ENCODE peak calls at places on chromosomes 2 and 18, in four cellular contexts. H is astrocyte, T is occipital lobe, F is left colon. V is an unnamed sample.

GRCh38 chr2:64976276-64976675 is 12.9 kb upstream of the SLC1A4 start:
- DNase-seq in T (no peak), H (no peak), F (no peak), V (no peak)

GRCh38 chr2:105610444-105611327 is 134.0 kb upstream of the NCK2 start:
- DNase-seq in T (no peak), F (no peak), H (no peak), V (peak)

GRCh38 chr2:69685321-69686048 is 41.9 kb upstream of the AAK1 start:
- DNase-seq in H (peak), T (no peak), F (no peak), V (no peak)

GRCh38 chr2:64319930-64320329 is 134.0 kb upstream of the LGALSL start:
- DNase-seq in T (no peak), H (no peak), F (no peak), V (no peak)

GRCh38 chr2:48417843-48418838 is 111.8 kb upstream of the STON1 start:
- DNase-seq in H (no peak), T (no peak), F (no peak), V (no peak)

GRCh38 chr18:10114727-10115463 is 201.1 kb downstream of the VAPA start:
- DNase-seq in F (no peak), H (no peak), T (no peak), V (no peak)

GRCh38 chr2:204645018-204645775 is 99.9 kb downstream of the PARD3B start:
- DNase-seq in T (no peak), F (no peak), H (peak), V (no peak)

GRCh38 chr18:55546873-55547704 is 40.9 kb downstream of the TCF4 start:
- DNase-seq in T (peak), F (no peak), H (peak), V (peak)

GRCh38 chr18:24878289-24878688 is 417.9 kb downstream of the HRH4 start:
- DNase-seq in F (no peak), T (no peak), H (peak), V (no peak)

GRCh38 chr2:24040511-24040910 is 6.7 kb downstream of the WDCP start:
- DNase-seq in H (no peak), F (no peak), T (no peak), V (no peak)

V was measured in mucosa of gallbladder.